ENCODE peak calls at places on chromosomes 2 and 18, in six cellular contexts. K is NCI-H1105; U is stimulated activated CD4-positive, alpha-beta T cell treated with anti-CD3 and anti-CD28 coated beads, TNF-alpha, amount 100 ng/mL, for 1 hour; Q is NCI-H1092; E is cardiac fibroblast; N is posterior cingulate gyrus. P is an unnamed sample.

GRCh38 chr18:10421859-10422258 is 32.6 kb upstream of the APCDD1 start:
- DNase-seq in K (no peak), N (no peak), Q (no peak), U (no peak), E (peak; percentile 31), P (no peak)

GRCh38 chr2:72182547-72183460 is 35.1 kb upstream of the CYP26B1 start:
- DNase-seq in Q (no peak), U (no peak), N (no peak), K (no peak), E (no peak), P (no peak)

GRCh38 chr2:99422599-99422998 is 67.2 kb downstream of the REV1 start:
- DNase-seq in U (no peak), E (no peak), Q (no peak), K (no peak), N (no peak), P (no peak)

GRCh38 chr18:56702946-56703345 is 51.8 kb downstream of the WDR7 start:
- DNase-seq in K (peak; percentile 15), U (no peak), Q (no peak), E (peak; percentile 71), N (no peak), P (peak; percentile 18)

GRCh38 chr2:47043142-47043890 is 111.8 kb downstream of the STPG4 start:
- DNase-seq in U (no peak), N (no peak), K (no peak), E (peak; percentile 96), Q (no peak), P (peak; percentile 96)

GRCh38 chr2:163664610-163665009 is 71.2 kb downstream of the FIGN start:
- DNase-seq in U (no peak), N (no peak), Q (no peak), K (no peak), E (peak; percentile 87), P (peak; percentile 75)

GRCh38 chr2:106193491-106193976 is 567 bp downstream of the UXS1 start:
- DNase-seq in Q (no peak), U (peak; percentile 8), K (no peak), E (no peak), N (peak; percentile 25), P (no peak)

GRCh38 chr2:37669500-37669899 is 1.9 kb downstream of the CDC42EP3 start:
- DNase-seq in E (no peak), N (no peak), Q (no peak), U (no peak), K (no peak), P (no peak)

GRCh38 chr2:98445167-98445522 is 487 bp downstream of the INPP4A start:
- DNase-seq in U (no peak), Q (no peak), E (no peak), N (peak; percentile 34), K (no peak), P (no peak)

GRCh38 chr2:6139142-6139541 is 447.0 kb downstream of the SOX11 start:
- DNase-seq in K (no peak), U (no peak), E (no peak), Q (no peak), N (no peak), P (no peak)

GRCh38 chr2:237858294-237859081 is 935 bp upstream of the RAMP1 start:
- DNase-seq in N (peak; percentile 74), E (peak; percentile 87), Q (peak; percentile 36), U (no peak), K (no peak), P (peak; percentile 60)

GRCh38 chr18:69874058-69874457 is 73.6 kb downstream of the CD226 start:
- DNase-seq in U (no peak), Q (no peak), N (no peak), K (no peak), E (peak; percentile 64), P (no peak)

GRCh38 chr2:241000831-241001321 is 2.5 kb downstream of the SNED1 start:
- DNase-seq in U (no peak), N (no peak), Q (no peak), E (no peak), K (no peak), P (no peak)

GRCh38 chr2:239374896-239375277 is 25.9 kb downstream of the HDAC4 start:
- DNase-seq in U (no peak), E (no peak), K (no peak), N (no peak), Q (no peak), P (no peak)

GRCh38 chr18:79385749-79386341 is 9.9 kb upstream of the NFATC1 start:
- DNase-seq in U (no peak), K (no peak), N (no peak), E (no peak), Q (no peak), P (no peak)

GRCh38 chr2:120566331-120567035 is 169.2 kb upstream of the GLI2 start:
- DNase-seq in E (peak; percentile 96), Q (no peak), K (no peak), U (no peak), N (no peak), P (no peak)

GRCh38 chr18:34122724-34123334 is 101.9 kb downstream of the NOL4 start:
- DNase-seq in K (peak; percentile 48), E (peak; percentile 74), N (peak; percentile 16), Q (peak; percentile 42), U (no peak), P (peak; percentile 54)

GRCh38 chr2:102726128-102727087 is 35.4 kb upstream of the TMEM182 start:
- DNase-seq in U (no peak), K (no peak), N (no peak), Q (no peak), E (peak; percentile 6), P (no peak)

GRCh38 chr2:167480232-167480985 is 592.1 kb downstream of the XIRP2 start:
- DNase-seq in U (no peak), E (no peak), K (no peak), Q (no peak), N (no peak), P (peak; percentile 6)

GRCh38 chr2:230693411-230693810 is 19.2 kb upstream of the CAB39 start:
- DNase-seq in Q (no peak), U (no peak), K (no peak), N (no peak), E (no peak), P (no peak)

GRCh38 chr2:10835052-10835970 is 22.7 kb upstream of the PDIA6 start:
- DNase-seq in E (peak; percentile 54), N (peak; percentile 56), U (peak; percentile 85), Q (peak; percentile 35), K (no peak), P (peak; percentile 26)

GRCh38 chr18:62634471-62634870 is 80.9 kb upstream of the PHLPP1 start:
- DNase-seq in N (no peak), E (peak; percentile 27), K (no peak), U (no peak), Q (no peak), P (no peak)

GRCh38 chr18:76495435-76496199 is 575 bp upstream of the ZNF516 start:
- DNase-seq in N (no peak), Q (peak; percentile 42), U (no peak), K (peak; percentile 13), E (peak; percentile 65), P (peak; percentile 23)

P was measured in H4.